ENCODE peak calls at places on chromosome 17, in ten cellular contexts. I is tibial artery, W is OCI-LY7, N is thoracic aorta, Z is HCT116, A is uterus, K is adrenal gland, X is heart right ventricle, M is tibial nerve, S is cardiac muscle cell. T is an unnamed sample. For H3K9me3 and H3K36me3, the result is how much of the 10 kb centered on the place peaks cover.

GRCh38 chr17:57357830-57358426 is 101.6 kb downstream of the MSI2 start:
- DNase-seq in I (no peak), W (peak), N (no peak), Z (no peak), A (no peak), K (no peak), X (no peak), M (no peak), S (no peak), T (no peak)

GRCh38 chr17:14471052-14471451 is 170.2 kb downstream of the HS3ST3B1 start:
- DNase-seq in I (no peak), W (no peak), N (no peak), Z (no peak), A (no peak), K (no peak), X (no peak), M (no peak), S (peak), T (no peak)

GRCh38 chr17:58531661-58532554 is 17.5 kb upstream of the MTMR4 start:
- DNase-seq in I (peak), W (peak), N (no peak), Z (no peak), A (peak), K (peak), X (peak), M (no peak), S (peak), T (peak)

GRCh38 chr17:36921131-36921851 is 16.0 kb upstream of the LHX1 start:
- DNase-seq in I (no peak), W (no peak), N (no peak), Z (peak), A (no peak), K (no peak), X (no peak), M (no peak), S (peak), T (no peak)

GRCh38 chr17:35368086-35368824 is 5.2 kb downstream of the SLFN11 start:
- DNase-seq in I (no peak), W (peak), N (no peak), Z (no peak), A (no peak), K (no peak), X (no peak), M (peak), S (peak), T (no peak)

GRCh38 chr17:66829883-66830282 is 5.0 kb upstream of the CACNG5 start:
- DNase-seq in I (peak), W (no peak), N (no peak), Z (no peak), A (no peak), K (no peak), X (no peak), M (no peak), S (no peak), T (peak)

GRCh38 chr17:17749025-17749772 is 67.9 kb downstream of the RAI1 start:
- DNase-seq in I (peak), W (peak), N (no peak), Z (no peak), A (no peak), K (no peak), X (peak), M (no peak), S (no peak), T (no peak)

GRCh38 chr17:77196251-77196650 is 55.5 kb downstream of the SEC14L1 start:
- DNase-seq in I (no peak), W (no peak), N (no peak), Z (no peak), A (no peak), K (peak), X (no peak), M (no peak), S (no peak), T (no peak)

GRCh38 chr17:76146053-76146875 is 5.2 kb upstream of the FOXJ1 start:
- DNase-seq in I (no peak), W (peak), N (no peak), Z (no peak), A (no peak), K (peak), X (no peak), M (no peak), S (no peak), T (no peak)
- H3K27ac ChIP-seq in I (no peak), W (peak), N (no peak), Z (no peak), A (no peak), K (no peak), X (no peak), M (no peak), S (no peak), T (peak)

GRCh38 chr17:22469941-22470340 is 777.6 kb downstream of the KCNJ18 start:
- DNase-seq in I (no peak), W (no peak), N (no peak), Z (no peak), A (no peak), K (no peak), X (no peak), M (no peak), S (no peak), T (no peak)
- H3K9me3 ChIP-seq in I (under half), W (under half), N (under half), Z (under half), A (under half), K (under half), X (under half), M (under half), S (under half), T (under half)

GRCh38 chr17:46046957-46047356 is 47.9 kb downstream of the STH start:
- DNase-seq in I (no peak), W (no peak), N (no peak), Z (no peak), A (no peak), K (no peak), X (no peak), M (no peak), S (peak), T (no peak)

GRCh38 chr17:46044286-46044928 is 45.4 kb downstream of the STH start:
- DNase-seq in I (peak), W (peak), N (peak), Z (peak), A (peak), K (peak), X (no peak), M (peak), S (peak), T (peak)

GRCh38 chr17:46047398-46047797 is 48.3 kb downstream of the STH start:
- DNase-seq in I (no peak), W (no peak), N (no peak), Z (no peak), A (no peak), K (no peak), X (no peak), M (no peak), S (no peak), T (no peak)

GRCh38 chr17:46044989-46045388 is 45.9 kb downstream of the STH start:
- DNase-seq in I (no peak), W (no peak), N (no peak), Z (no peak), A (no peak), K (no peak), X (no peak), M (no peak), S (no peak), T (no peak)

GRCh38 chr17:46045639-46046038 is 46.6 kb downstream of the STH start:
- DNase-seq in I (no peak), W (no peak), N (no peak), Z (no peak), A (no peak), K (no peak), X (no peak), M (no peak), S (peak), T (no peak)
- H3K36me3 ChIP-seq in I (under half), W (half or more), N (under half), Z (under half), A (under half), K (under half), X (under half), M (under half), S (under half), T (under half)

DNA sequence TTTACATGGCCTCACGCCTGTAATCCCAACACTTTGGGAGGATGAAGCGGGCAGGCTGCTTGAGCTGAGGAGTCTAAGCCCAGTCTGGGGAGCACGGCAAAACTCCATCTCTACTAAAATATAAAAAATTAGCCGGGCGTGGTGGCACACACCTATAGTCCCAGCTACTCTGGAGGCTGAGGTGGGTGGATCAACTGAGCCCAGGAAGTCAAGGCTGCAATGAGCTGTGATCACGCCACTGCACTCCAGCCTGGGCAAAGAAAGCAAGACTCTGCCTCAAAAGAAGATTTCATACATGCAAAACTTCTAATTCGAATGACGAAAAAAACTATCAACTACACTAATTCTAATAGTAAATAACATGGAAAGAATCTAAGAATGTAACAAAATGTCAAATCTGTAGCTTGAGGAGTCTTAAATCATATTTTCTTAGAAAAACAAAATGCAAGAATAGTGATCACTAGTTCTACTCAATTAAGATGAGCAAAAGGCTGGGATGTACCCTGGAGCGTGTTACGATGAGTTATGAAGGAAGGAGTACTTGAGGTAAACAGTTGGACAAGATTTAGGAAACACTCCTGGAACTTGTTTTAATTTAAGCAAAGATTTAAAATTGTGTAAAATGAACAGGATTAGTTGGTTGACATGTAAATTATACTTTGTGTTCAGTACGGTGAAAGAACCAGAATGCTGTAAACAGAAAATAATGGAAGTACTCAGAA is 20.7 kb downstream of the YWHAE start:
- DNase-seq in I (no peak), W (no peak), N (no peak), Z (no peak), A (no peak), K (no peak), X (no peak), M (no peak), S (no peak), T (no peak)
- H3K27ac ChIP-seq in I (peak), W (peak), N (no peak), Z (no peak), A (peak), K (no peak), X (no peak), M (no peak), S (peak), T (peak)

DNA sequence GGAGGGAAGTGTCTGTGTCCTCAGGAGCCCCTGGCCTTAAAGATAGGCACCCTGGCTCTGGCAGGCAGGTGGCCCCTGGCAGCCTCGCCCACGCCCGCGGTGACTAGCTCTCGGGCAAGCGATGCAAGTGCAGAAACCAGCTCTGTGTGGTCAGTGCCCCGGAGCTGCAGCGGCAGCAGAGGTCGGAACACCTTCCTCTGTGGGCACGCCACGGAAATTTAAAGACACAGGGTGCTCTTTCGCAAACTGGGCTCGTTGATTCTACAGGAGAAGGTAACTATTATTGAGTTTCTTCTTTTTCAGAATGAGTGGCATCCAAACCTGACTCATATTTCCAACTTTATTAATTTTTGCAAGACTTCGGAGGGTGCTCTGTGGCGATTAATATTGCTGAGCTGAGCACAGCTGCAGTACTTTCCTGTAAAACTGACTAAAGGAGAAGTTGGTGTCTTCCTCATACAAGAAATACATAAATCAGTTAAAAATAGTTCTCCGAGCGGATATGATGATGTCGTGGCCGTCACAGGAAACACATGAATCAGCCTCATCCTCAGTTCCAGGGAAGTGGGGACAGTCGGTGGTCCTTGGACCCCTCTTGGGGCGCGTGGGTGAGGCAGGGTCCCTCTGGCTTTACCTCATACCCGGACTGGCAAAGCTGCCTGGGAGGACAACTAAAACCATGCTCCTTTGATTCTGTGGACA is 120.2 kb downstream of the METRNL start:
- DNase-seq in I (peak), W (peak), N (peak), Z (no peak), A (peak), K (peak), X (peak), M (peak), S (no peak), T (peak)
- H3K9me3 ChIP-seq in I (under half), W (under half), N (under half), Z (under half), A (under half), K (under half), X (under half), M (under half), S (under half), T (under half)

DNA sequence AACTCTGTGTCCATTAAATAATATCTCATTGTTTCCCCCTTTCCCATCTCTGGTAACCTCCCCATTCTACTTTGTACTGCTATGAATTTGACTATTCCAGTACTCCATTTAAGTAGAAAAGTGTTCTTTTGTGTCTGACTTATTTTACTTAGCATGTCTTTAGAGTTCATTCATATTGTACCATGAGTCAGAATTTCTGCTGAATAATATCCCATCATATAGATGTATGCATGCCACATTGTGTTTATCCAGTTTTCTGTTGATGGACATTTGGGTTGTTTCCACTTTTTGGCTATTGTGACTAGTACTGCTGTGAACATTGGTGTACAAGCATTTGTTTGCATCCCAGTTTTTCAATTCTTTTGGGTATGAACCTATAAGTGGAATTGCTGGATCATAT is 6.0 kb downstream of the PPM1D start:
- DNase-seq in I (no peak), W (no peak), N (no peak), Z (no peak), A (no peak), K (no peak), X (no peak), M (no peak), S (no peak), T (no peak)
- H3K36me3 ChIP-seq in I (under half), W (under half), N (under half), Z (under half), A (under half), K (under half), X (under half), M (under half), S (under half), T (under half)

GRCh38 chr17:32927201-32927723 is 691 bp upstream of the TMEM98 start:
- DNase-seq in I (no peak), W (no peak), N (no peak), Z (no peak), A (no peak), K (no peak), X (no peak), M (no peak), S (no peak), T (no peak)
- H3K27ac ChIP-seq in I (peak), W (no peak), N (peak), Z (no peak), A (peak), K (no peak), X (no peak), M (no peak), S (peak), T (peak)

DNA sequence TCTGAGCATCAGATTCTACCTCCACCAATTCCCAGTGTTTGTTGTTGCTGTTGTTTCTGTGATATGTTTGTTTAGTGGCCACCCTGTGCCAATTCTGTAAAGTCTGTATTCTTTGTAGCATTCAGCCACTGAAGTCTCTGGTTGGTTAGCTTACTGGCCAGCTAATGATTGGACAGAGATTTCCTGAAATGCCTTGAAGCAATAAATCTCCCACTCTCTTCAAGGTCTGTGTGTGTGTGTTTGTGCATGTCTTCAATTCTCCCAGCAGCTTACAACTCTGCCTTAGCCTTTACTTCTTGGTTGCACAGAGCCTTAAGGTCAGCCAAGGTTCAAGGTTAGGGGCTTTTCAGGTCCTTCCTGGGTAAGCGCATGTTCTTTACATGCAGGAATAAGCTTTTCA is 38.2 kb downstream of the PRPSAP2 start:
- DNase-seq in I (no peak), W (no peak), N (no peak), Z (no peak), A (no peak), K (no peak), X (no peak), M (no peak), S (no peak), T (no peak)
- H3K9me3 ChIP-seq in I (under half), W (under half), N (under half), Z (under half), A (under half), K (under half), X (under half), M (under half), S (under half), T (under half)